ENCODE peak calls at places on chromosomes 7 and 10, in four cellular contexts. One of them, this sample, is unnamed.

GRCh38 chr10:123146013-123146891 is 1.7 kb upstream of the HMX2 start:
- DNase-seq in HepG2: no peak
- DNase-seq in GM12878: no peak
- DNase-seq in K562: no peak
- DNase-seq in this sample: peak

GRCh38 chr10:80489371-80490112 is 35.4 kb downstream of the TSPAN14 start:
- DNase-seq in GM12878: no peak
- DNase-seq in K562: no peak
- DNase-seq in HepG2: no peak
- DNase-seq in this sample: no peak

GRCh38 chr10:67783576-67784294 is 54.3 kb downstream of the DNAJC12 start:
- DNase-seq in K562: no peak
- DNase-seq in GM12878: no peak
- DNase-seq in HepG2: no peak
- DNase-seq in this sample: no peak

GRCh38 chr10:784377-784758 is 94.9 kb upstream of the DIP2C start:
- DNase-seq in GM12878: no peak
- DNase-seq in HepG2: no peak
- DNase-seq in K562: no peak
- DNase-seq in this sample: peak

GRCh38 chr7:139714163-139714901 is 63.5 kb downstream of the HIPK2 start:
- DNase-seq in K562: no peak
- DNase-seq in HepG2: no peak
- DNase-seq in GM12878: no peak
- DNase-seq in this sample: no peak

GRCh38 chr10:104299031-104299904 is 30.3 kb downstream of the GSTO2 start:
- DNase-seq in HepG2: no peak
- DNase-seq in GM12878: no peak
- DNase-seq in K562: no peak
- DNase-seq in this sample: no peak

GRCh38 chr10:75228834-75229233 is 6.9 kb downstream of the COMTD1 start:
- DNase-seq in GM12878: no peak
- DNase-seq in HepG2: no peak
- DNase-seq in K562: no peak
- DNase-seq in this sample: no peak

GRCh38 chr10:55550241-55550640 is 749.2 kb upstream of the PCDH15 start:
- DNase-seq in HepG2: no peak
- DNase-seq in K562: no peak
- DNase-seq in GM12878: no peak
- DNase-seq in this sample: no peak

GRCh38 chr7:136971776-136972175 is 103.3 kb downstream of the CHRM2 start:
- DNase-seq in HepG2: no peak
- DNase-seq in GM12878: no peak
- DNase-seq in K562: no peak
- DNase-seq in this sample: no peak

GRCh38 chr10:10786334-10787090 is 231.2 kb upstream of the CELF2 start:
- DNase-seq in HepG2: no peak
- DNase-seq in GM12878: no peak
- DNase-seq in K562: no peak
- DNase-seq in this sample: no peak

GRCh38 chr7:22346383-22347107 is 10.4 kb downstream of the RAPGEF5 start:
- DNase-seq in HepG2: peak
- DNase-seq in K562: no peak
- DNase-seq in GM12878: no peak
- DNase-seq in this sample: no peak

GRCh38 chr10:44180321-44181154 is 204.4 kb downstream of the CXCL12 start:
- DNase-seq in K562: no peak
- DNase-seq in GM12878: no peak
- DNase-seq in HepG2: no peak
- DNase-seq in this sample: no peak

GRCh38 chr7:74544706-74545469 is 91.2 kb downstream of the GTF2IRD1 start:
- DNase-seq in HepG2: peak
- DNase-seq in GM12878: no peak
- DNase-seq in K562: peak
- DNase-seq in this sample: peak

GRCh38 chr7:22996470-22996869 is 17.5 kb downstream of the HYCC1 start:
- DNase-seq in K562: no peak
- DNase-seq in GM12878: no peak
- DNase-seq in HepG2: no peak
- DNase-seq in this sample: no peak

GRCh38 chr7:2471396-2471795 is 4.8 kb downstream of the GRIFIN start:
- DNase-seq in GM12878: no peak
- DNase-seq in K562: no peak
- DNase-seq in HepG2: no peak
- DNase-seq in this sample: peak

GRCh38 chr7:155885162-155886160 is 73.2 kb upstream of the SHH start:
- DNase-seq in GM12878: no peak
- DNase-seq in HepG2: no peak
- DNase-seq in K562: no peak
- DNase-seq in this sample: no peak

GRCh38 chr7:37216923-37217322 is 231.7 kb downstream of the ELMO1 start:
- DNase-seq in GM12878: no peak
- DNase-seq in HepG2: no peak
- DNase-seq in K562: no peak
- DNase-seq in this sample: no peak

GRCh38 chr10:48745662-48746245 is 61.1 kb downstream of the WDFY4 start:
- DNase-seq in GM12878: no peak
- DNase-seq in HepG2: no peak
- DNase-seq in K562: peak
- DNase-seq in this sample: peak

GRCh38 chr7:45252248-45252647 is 94.7 kb downstream of the RAMP3 start:
- DNase-seq in HepG2: no peak
- DNase-seq in GM12878: no peak
- DNase-seq in K562: no peak
- DNase-seq in this sample: no peak

GRCh38 chr7:2930310-2931033 is 86.4 kb upstream of the GNA12 start:
- DNase-seq in K562: no peak
- DNase-seq in HepG2: no peak
- DNase-seq in GM12878: no peak
- DNase-seq in this sample: peak

GRCh38 chr7:25613912-25614311 is 385.6 kb upstream of the NPVF start:
- DNase-seq in K562: no peak
- DNase-seq in HepG2: no peak
- DNase-seq in GM12878: no peak
- DNase-seq in this sample: no peak

GRCh38 chr10:693506-693905 is 4.0 kb upstream of the DIP2C start:
- DNase-seq in HepG2: no peak
- DNase-seq in GM12878: no peak
- DNase-seq in K562: no peak
- DNase-seq in this sample: no peak

GRCh38 chr10:15789793-15790525 is 70.2 kb upstream of the ITGA8 start:
- DNase-seq in HepG2: no peak
- DNase-seq in K562: no peak
- DNase-seq in GM12878: no peak
- DNase-seq in this sample: no peak

GRCh38 chr7:79317728-79318127 is 135.7 kb downstream of the MAGI2 start:
- DNase-seq in HepG2: peak
- DNase-seq in K562: no peak
- DNase-seq in GM12878: no peak
- DNase-seq in this sample: no peak

GRCh38 chr10:22655312-22655973 is 58.9 kb downstream of the PIP4K2A start:
- DNase-seq in K562: no peak
- DNase-seq in GM12878: no peak
- DNase-seq in HepG2: no peak
- DNase-seq in this sample: no peak

GRCh38 chr7:34158754-34159153 is 253.4 kb downstream of the BMPER start:
- DNase-seq in HepG2: peak
- DNase-seq in K562: no peak
- DNase-seq in GM12878: no peak
- DNase-seq in this sample: peak

GRCh38 chr10:7405637-7406036 is 5.2 kb downstream of the SFMBT2 start:
- DNase-seq in K562: peak
- DNase-seq in GM12878: no peak
- DNase-seq in HepG2: no peak
- DNase-seq in this sample: no peak

GRCh38 chr7:34145603-34146002 is 240.3 kb downstream of the BMPER start:
- DNase-seq in K562: no peak
- DNase-seq in GM12878: no peak
- DNase-seq in HepG2: no peak
- DNase-seq in this sample: no peak

GRCh38 chr10:69106900-69107511 is 17.0 kb upstream of the VPS26A start:
- DNase-seq in GM12878: no peak
- DNase-seq in K562: no peak
- DNase-seq in HepG2: no peak
- DNase-seq in this sample: no peak

GRCh38 chr10:97771913-97772823 is at the start of gene SFRP5:
- DNase-seq in GM12878: no peak
- DNase-seq in K562: peak
- DNase-seq in HepG2: no peak
- DNase-seq in this sample: peak

GRCh38 chr7:5681979-5682546 is 99.4 kb downstream of the RNF216 start:
- DNase-seq in GM12878: no peak
- DNase-seq in HepG2: no peak
- DNase-seq in K562: no peak
- DNase-seq in this sample: no peak

GRCh38 chr10:97760461-97761257 is 11.1 kb downstream of the SFRP5 start:
- DNase-seq in HepG2: no peak
- DNase-seq in GM12878: no peak
- DNase-seq in K562: no peak
- DNase-seq in this sample: no peak

GRCh38 chr10:2761311-2761710 is 306.0 kb upstream of the PFKP start:
- DNase-seq in K562: no peak
- DNase-seq in GM12878: no peak
- DNase-seq in HepG2: no peak
- DNase-seq in this sample: no peak
- TF ChIP-seq ATF3 in K562: no peak
- TF ChIP-seq ATF3 in GM12878: no peak
- TF ChIP-seq ATF3 in HepG2: no peak
- TF ChIP-seq ATF3 in this sample: no peak

DNA sequence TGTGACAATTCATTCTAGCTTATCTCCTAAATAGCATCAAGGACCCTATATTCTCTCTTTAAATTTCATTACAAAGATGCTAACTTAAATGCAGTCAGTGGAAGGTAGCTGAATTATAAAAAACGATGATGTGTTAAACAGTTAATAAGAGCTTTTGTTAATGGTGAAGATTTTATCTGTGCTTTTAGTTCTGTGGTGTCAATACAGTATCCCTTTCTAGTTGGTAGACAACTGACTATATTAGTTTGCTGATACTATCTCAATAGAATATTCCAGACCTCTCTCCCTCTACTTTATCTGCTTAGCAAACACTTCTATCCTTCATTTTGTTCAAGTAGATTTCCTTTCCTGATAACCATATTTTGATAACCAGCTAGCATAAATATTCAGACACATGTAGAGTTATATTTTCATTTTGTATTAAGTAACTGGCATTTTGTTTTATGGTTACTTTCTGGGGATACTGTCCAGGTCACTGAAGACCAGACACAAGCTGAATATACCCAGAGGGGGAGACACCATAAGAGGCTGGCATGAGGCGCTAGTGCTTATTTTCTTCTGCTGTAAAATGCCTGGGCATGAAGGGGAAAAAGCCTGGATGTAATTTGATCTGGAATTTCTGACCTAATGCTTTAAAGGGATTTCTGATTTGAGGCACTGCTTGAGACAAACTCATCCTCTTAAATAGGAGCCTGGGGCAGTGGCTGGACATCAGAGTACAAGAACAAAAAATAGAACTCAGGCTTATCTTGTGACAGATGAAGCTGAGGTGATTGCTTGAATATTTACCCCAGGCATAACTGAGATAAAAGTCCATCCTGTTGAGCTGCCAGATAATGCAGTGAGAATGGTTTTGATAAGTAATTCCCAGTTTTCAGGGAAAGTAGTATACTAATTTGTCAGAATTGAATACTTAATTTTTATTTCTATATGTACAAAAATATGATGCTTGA is 197.6 kb downstream of the MALRD1 start:
- DNase-seq in HepG2: no peak
- DNase-seq in GM12878: no peak
- DNase-seq in K562: no peak
- DNase-seq in this sample: no peak
- TF ChIP-seq NR2C2 in HepG2: no peak
- TF ChIP-seq NR2C2 in GM12878: no peak
- TF ChIP-seq NR2C2 in K562: no peak
- TF ChIP-seq NR2C2 in this sample: no peak

DNA sequence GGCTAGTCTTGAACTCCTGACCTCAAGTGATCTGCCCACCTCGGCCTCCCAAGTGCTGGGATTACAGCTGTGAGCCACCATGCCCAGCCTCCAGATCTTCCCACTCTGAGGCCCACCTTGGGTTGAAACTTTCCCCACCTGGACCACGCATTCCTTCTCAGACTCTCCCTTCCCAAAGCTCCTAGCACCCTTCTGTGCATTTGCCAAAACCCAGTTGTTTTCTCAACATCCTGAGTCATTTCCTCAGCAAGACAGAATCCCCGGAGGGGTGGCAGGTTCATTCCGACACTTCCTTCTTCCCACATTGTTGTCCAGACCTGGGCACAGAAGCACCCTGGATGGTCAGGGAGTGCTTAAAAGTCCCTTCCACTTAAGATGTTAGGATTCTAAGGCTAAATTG is 28.9 kb downstream of the BAG3 start:
- DNase-seq in K562: no peak
- DNase-seq in HepG2: no peak
- DNase-seq in GM12878: no peak
- DNase-seq in this sample: no peak
- TF ChIP-seq USF2 in K562: no peak
- TF ChIP-seq USF2 in HepG2: no peak
- TF ChIP-seq USF2 in GM12878: no peak
- TF ChIP-seq USF2 in this sample: no peak

GRCh38 chr7:158827411-158828342 is 1.6 kb downstream of the ESYT2 start:
- DNase-seq in HepG2: no peak
- DNase-seq in GM12878: no peak
- DNase-seq in K562: peak
- DNase-seq in this sample: no peak
- TF ChIP-seq ATF3 in HepG2: no peak
- TF ChIP-seq ATF3 in GM12878: no peak
- TF ChIP-seq ATF3 in K562: no peak
- TF ChIP-seq ATF3 in this sample: no peak